ENCODE peak calls at places on chromosomes 13 and 19, in ten cellular contexts. J is foreskin fibroblast, I is glutamatergic neuron, C is neural crest cell, X is fibroblast of the aortic adventitia, H is lower lobe of right lung, N is psoas muscle, F is IMR-90, A is thoracic aorta, B is nephron progenitor cell. S is an unnamed sample.

GRCh38 chr13:73465629-73465974 is 406.8 kb downstream of the KLF5 start:
- DNase-seq in B (no peak), C (no peak), I (no peak), A (no peak), H (no peak), X (peak), J (no peak), N (no peak), F (peak), S (no peak)

GRCh38 chr13:71499235-71499634 is 367.8 kb downstream of the DACH1 start:
- DNase-seq in C (no peak), B (no peak), I (no peak), A (no peak), X (no peak), N (no peak), F (no peak), J (no peak), H (no peak), S (no peak)

GRCh38 chr19:35935911-35936737 is at the start of gene LRFN3:
- DNase-seq in B (peak), N (peak), X (peak), H (peak), I (peak), A (no peak), C (peak), F (peak), J (peak), S (no peak)

GRCh38 chr13:50149932-50150331 is 134.7 kb downstream of the KCNRG start:
- DNase-seq in I (no peak), B (no peak), C (no peak), N (no peak), H (no peak), F (no peak), X (peak), J (no peak), A (no peak), S (no peak)

GRCh38 chr19:29603308-29603707 is 2.8 kb upstream of the POP4 start:
- DNase-seq in B (no peak), N (no peak), J (no peak), C (no peak), A (no peak), H (no peak), I (no peak), F (no peak), X (no peak), S (no peak)

GRCh38 chr13:43005460-43006236 is 13.6 kb upstream of the EPSTI1 start:
- DNase-seq in H (no peak), N (no peak), I (no peak), A (no peak), B (no peak), F (peak), J (no peak), X (peak), C (no peak), S (no peak)

GRCh38 chr13:113044431-113045114 is 61.0 kb upstream of the F7 start:
- DNase-seq in X (no peak), N (no peak), A (no peak), B (no peak), J (peak), C (no peak), H (no peak), I (no peak), F (no peak), S (no peak)

GRCh38 chr13:23980160-23980551 is 82.9 kb upstream of the C1QTNF9B start:
- DNase-seq in F (peak), I (peak), B (peak), J (peak), X (peak), A (peak), C (peak), N (peak), H (peak), S (peak)

GRCh38 chr13:85601526-85601925 is 197.7 kb downstream of the SLITRK6 start:
- DNase-seq in I (no peak), A (no peak), F (peak), C (no peak), N (no peak), H (no peak), X (no peak), B (no peak), J (no peak), S (no peak)

GRCh38 chr19:38686530-38686888 is 39.1 kb downstream of the ACTN4 start:
- DNase-seq in F (no peak), B (no peak), A (no peak), N (no peak), X (no peak), C (no peak), I (no peak), H (no peak), J (no peak), S (no peak)

GRCh38 chr13:38685974-38686571 is 804 bp upstream of the FREM2 start:
- DNase-seq in I (no peak), X (no peak), A (no peak), J (no peak), H (no peak), C (no peak), F (no peak), B (peak), N (no peak), S (no peak)

GRCh38 chr13:26656919-26657318 is 99.4 kb downstream of the WASF3 start:
- DNase-seq in F (peak), X (peak), N (no peak), C (no peak), J (peak), B (no peak), I (no peak), A (no peak), H (no peak), S (no peak)

GRCh38 chr19:28372800-28373199 is 840.2 kb downstream of the UQCRFS1 start:
- DNase-seq in C (no peak), H (no peak), X (no peak), N (no peak), J (no peak), I (no peak), B (no peak), F (no peak), A (no peak), S (no peak)

DNA sequence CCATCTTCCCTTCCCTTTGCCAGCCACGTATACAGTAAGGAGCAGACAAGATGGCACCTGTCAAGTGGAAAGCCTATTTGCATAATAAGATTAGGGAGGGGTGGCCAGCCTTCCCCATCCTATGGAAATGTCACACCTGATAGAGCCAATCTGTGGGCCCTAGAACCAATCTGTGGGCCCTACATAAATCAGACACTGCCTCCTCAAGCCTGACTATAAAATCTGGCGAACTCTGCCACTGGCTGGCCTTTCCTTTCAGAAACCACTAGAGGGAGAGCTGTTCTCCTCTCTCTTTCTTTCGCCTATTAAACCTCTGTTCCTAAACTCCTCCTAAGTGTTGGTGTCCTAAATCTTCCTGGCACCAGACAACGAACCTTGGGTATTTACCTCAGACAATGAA is 231.5 kb upstream of the KLHL1 start:
- DNase-seq in N (peak), F (no peak), A (no peak), C (no peak), J (no peak), I (peak), H (no peak), B (peak), X (no peak), S (no peak)
- TF ChIP-seq CTCF in N (no peak), F (peak), A (no peak), C (peak), J (no peak), I (peak), H (peak), B (peak), X (no peak), S (peak)

DNA sequence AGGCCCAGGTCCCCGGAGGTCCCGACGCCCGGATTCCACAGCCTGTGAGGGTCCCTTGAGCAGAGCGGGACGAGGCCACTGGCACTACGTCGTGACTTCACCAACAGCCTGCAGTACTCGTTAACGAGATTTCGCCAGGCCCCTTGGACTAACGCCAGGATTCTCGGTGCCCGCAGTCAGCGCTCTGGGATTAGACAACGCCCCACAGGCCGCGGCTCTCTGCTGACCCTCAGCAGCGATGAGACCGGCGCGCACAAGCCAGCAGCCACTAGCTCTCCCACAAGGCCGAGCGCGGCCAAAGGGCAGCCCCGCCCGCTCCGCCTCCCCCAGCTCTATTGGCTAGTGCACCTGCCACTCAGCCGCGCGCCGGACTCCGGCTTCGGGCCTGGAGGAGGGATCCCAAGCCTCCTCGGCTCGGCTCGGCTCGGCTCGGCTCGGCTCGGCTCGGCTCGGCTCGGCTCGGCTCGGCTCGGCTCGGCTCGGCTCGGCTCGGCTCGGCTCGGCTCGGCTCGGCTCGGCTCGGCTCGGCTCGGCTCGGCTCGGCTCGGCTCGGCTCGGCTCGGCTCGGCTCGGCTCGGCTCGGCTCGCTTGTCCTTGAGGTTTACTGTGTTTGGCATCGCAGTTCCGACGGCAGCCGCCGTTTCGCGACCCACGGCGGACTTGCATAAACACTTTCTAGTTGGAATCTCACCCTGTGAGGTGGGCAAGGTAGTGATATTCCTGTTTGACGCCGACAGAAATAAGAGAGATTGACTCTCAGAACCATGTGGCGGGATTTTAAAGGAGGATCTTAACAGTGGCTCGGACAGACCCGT is 231.7 kb upstream of the SERP2 start:
- DNase-seq in N (peak), F (peak), I (peak), C (peak), H (peak), X (peak), A (peak), J (peak), B (peak), S (peak)
- TF ChIP-seq CTCF in N (no peak), F (peak), I (no peak), C (peak), H (peak), X (peak), A (peak), J (no peak), B (no peak), S (no peak)

GRCh38 chr13:52862358-52863206 is 14.1 kb upstream of the PCDH8 start:
- DNase-seq in B (peak), N (no peak), A (no peak), X (no peak), H (no peak), C (peak), F (no peak), J (no peak), I (peak), S (no peak)
- TF ChIP-seq CTCF in B (peak), N (no peak), A (peak), X (peak), H (peak), C (peak), F (peak), J (peak), I (peak), S (peak)

GRCh38 chr19:51749979-51750378 is 1.7 kb downstream of the FPR1 start:
- DNase-seq in N (no peak), X (no peak), H (no peak), J (no peak), A (no peak), F (no peak), B (no peak), I (no peak), C (no peak), S (no peak)
- TF ChIP-seq CTCF in N (no peak), X (no peak), H (no peak), J (no peak), A (no peak), F (no peak), B (no peak), I (no peak), C (no peak), S (no peak)

GRCh38 chr13:97364827-97365226 is 69.1 kb upstream of the RAP2A start:
- DNase-seq in X (no peak), A (no peak), H (no peak), J (no peak), C (no peak), F (no peak), I (no peak), B (no peak), N (no peak), S (no peak)

GRCh38 chr13:97364031-97364430 is 69.9 kb upstream of the RAP2A start:
- DNase-seq in F (no peak), B (no peak), H (no peak), N (no peak), A (no peak), I (no peak), X (peak), C (no peak), J (no peak), S (no peak)

GRCh38 chr13:97367427-97367826 is 66.5 kb upstream of the RAP2A start:
- DNase-seq in A (no peak), H (no peak), X (peak), N (no peak), B (peak), F (peak), I (no peak), J (peak), C (no peak), S (no peak)

GRCh38 chr13:97367016-97367415 is 67.0 kb upstream of the RAP2A start:
- DNase-seq in J (peak), F (peak), A (no peak), I (no peak), X (no peak), N (no peak), B (no peak), H (no peak), C (no peak), S (no peak)

GRCh38 chr13:97366172-97366688 is 67.7 kb upstream of the RAP2A start:
- DNase-seq in B (no peak), A (no peak), C (no peak), N (no peak), I (no peak), X (no peak), J (no peak), F (no peak), H (no peak), S (no peak)
- TF ChIP-seq CTCF in B (no peak), A (no peak), C (peak), N (no peak), I (no peak), X (no peak), J (no peak), F (peak), H (no peak), S (peak)

DNA sequence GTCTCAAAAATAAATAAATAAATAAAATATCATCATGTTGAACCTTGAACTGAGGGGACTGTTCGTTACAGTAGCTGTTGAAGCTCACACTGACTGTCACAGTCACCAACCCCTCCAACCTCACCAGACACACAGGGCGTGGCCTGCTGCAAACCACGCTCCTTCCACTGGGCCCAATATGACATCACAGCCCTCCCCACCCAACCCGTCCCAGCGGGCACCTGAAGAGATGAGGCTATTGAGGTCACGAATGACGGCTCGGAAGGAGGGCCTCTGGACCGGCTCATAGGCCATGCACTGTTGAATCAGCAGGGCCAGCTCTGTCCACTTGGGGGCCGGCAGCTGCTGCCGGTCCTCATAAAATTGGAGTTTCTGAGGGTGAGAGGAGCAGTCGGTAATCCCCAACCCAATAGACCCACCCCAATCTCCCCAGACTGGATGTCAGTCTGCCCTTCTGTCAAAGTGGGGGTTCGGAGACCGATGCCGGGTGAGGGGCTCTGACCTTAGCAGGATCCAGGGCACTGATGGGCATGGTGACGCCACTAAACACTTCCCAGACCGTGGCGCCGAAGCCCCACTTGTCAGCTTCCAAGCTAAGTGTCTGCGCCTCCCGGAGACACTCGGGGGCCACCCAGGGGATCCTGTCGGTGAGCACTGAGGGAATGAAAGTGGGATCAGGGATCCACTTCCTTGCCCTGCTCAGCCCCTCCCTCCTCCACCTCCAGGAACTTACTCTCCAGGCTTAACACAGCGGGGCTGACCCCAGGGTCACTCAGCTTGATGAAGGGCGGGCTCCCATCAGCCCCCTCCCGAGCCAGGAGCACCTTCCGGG is 13.2 kb downstream of the JAK3 start:
- DNase-seq in H (no peak), B (no peak), A (no peak), F (no peak), X (no peak), J (no peak), C (peak), I (no peak), N (no peak), S (no peak)
- TF ChIP-seq CTCF in H (no peak), B (no peak), A (no peak), F (peak), X (no peak), J (no peak), C (no peak), I (no peak), N (no peak), S (peak)

S was measured in chondrocyte.